ENCODE peak calls at places on chromosomes 1 and 21, in four cellular contexts. A is cardiac muscle cell, Q is left ventricle myocardium inferior, L is putamen. G is an unnamed sample.

GRCh38 chr1:222167111-222167510 is 380.8 kb downstream of the HHIPL2 start:
- DNase-seq in L (no peak), Q (peak), A (peak), G (no peak)

GRCh38 chr1:168301664-168302320 is 21.1 kb downstream of the TBX19 start:
- DNase-seq in Q (no peak), L (no peak), A (peak), G (no peak)

GRCh38 chr1:59005491-59006308 is 221.9 kb upstream of the JUN start:
- DNase-seq in Q (no peak), L (no peak), A (no peak), G (no peak)

GRCh38 chr1:109547412-109548320 is 749 bp upstream of the GNAI3 start:
- DNase-seq in Q (no peak), L (no peak), A (peak), G (no peak)

GRCh38 chr1:92410706-92411105 is 76.0 kb downstream of the GFI1 start:
- DNase-seq in Q (no peak), L (no peak), A (no peak), G (no peak)

GRCh38 chr1:154999651-155000474 is 2.7 kb upstream of the ZBTB7B start:
- DNase-seq in L (no peak), Q (no peak), A (no peak), G (no peak)

GRCh38 chr1:228100822-228101613 is 2.1 kb downstream of the C1orf35 start:
- DNase-seq in Q (no peak), A (no peak), L (no peak), G (peak)

GRCh38 chr1:220342853-220343252 is 70.6 kb upstream of the RAB3GAP2 start:
- DNase-seq in Q (no peak), L (no peak), A (no peak), G (no peak)

GRCh38 chr21:33949516-33950424 is 34.2 kb upstream of the ATP5PO start:
- DNase-seq in L (no peak), Q (no peak), A (no peak), G (no peak)

GRCh38 chr1:65979145-65979544 is 186.4 kb downstream of the PDE4B start:
- DNase-seq in L (peak), Q (no peak), A (peak), G (no peak)

GRCh38 chr1:22364764-22365163 is 86.9 kb upstream of the ZBTB40 start:
- DNase-seq in Q (no peak), A (no peak), L (no peak), G (no peak)

GRCh38 chr1:93907718-93908117 is 1.5 kb downstream of the GCLM start:
- DNase-seq in L (no peak), Q (peak), A (peak), G (peak)

GRCh38 chr21:33751120-33751519 is 108.8 kb downstream of the ITSN1 start:
- DNase-seq in L (no peak), Q (no peak), A (peak), G (no peak)

GRCh38 chr1:160085686-160086089 is 4.3 kb downstream of the KCNJ9 start:
- DNase-seq in A (peak), Q (peak), L (peak), G (peak)

GRCh38 chr1:165397945-165398344 is 41.4 kb upstream of the LMX1A start:
- DNase-seq in A (peak), L (no peak), Q (no peak), G (peak)

GRCh38 chr21:36854391-36854790 is 112.1 kb downstream of the HLCS start:
- DNase-seq in A (peak), Q (no peak), L (peak), G (no peak)

GRCh38 chr1:38138498-38139233 is 92.1 kb upstream of the POU3F1 start:
- DNase-seq in L (peak), Q (peak), A (peak), G (peak)

GRCh38 chr1:152458384-152459185 is 44.5 kb upstream of the CRNN start:
- DNase-seq in Q (peak), L (peak), A (peak), G (peak)

GRCh38 chr1:99264201-99265021 is at the start of gene PLPPR4:
- DNase-seq in L (peak), Q (peak), A (peak), G (peak)

GRCh38 chr1:113786055-113786454 is 26.2 kb downstream of the RSBN1 start:
- DNase-seq in Q (no peak), L (no peak), A (no peak), G (no peak)